ENCODE peak calls at places on chromosomes 3 and 15, in seven cellular contexts. M is IMR-90, G is trophoblast cell, X is mesendoderm, S is mesenchymal stem cell, P is neuronal stem cell, D is H1. F is an unnamed sample.
A peak's percentile ranks its signal among the peaks of the same experiment; 100 is the strongest.

GRCh38 chr3:76776927-76777326 is 263.0 kb upstream of the ROBO2 start:
- DNase-seq in M (no peak), G (no peak), X (no peak), S (no peak), P (no peak), D (no peak), F (no peak)

GRCh38 chr3:184696643-184697042 is 15.2 kb downstream of the MAGEF1 start:
- DNase-seq in M (no peak), G (no peak), X (no peak), S (no peak), P (no peak), D (no peak), F (no peak)

GRCh38 chr15:64912379-64912778 is 677 bp downstream of the ANKDD1A start:
- DNase-seq in M (no peak), G (no peak), X (no peak), S (no peak), P (no peak), D (no peak), F (no peak)

GRCh38 chr3:111733856-111734255 is 125.2 kb upstream of the PHLDB2 start:
- DNase-seq in M (no peak), G (no peak), X (no peak), S (no peak), P (no peak), D (no peak), F (no peak)

GRCh38 chr3:146189519-146190173 is 28.7 kb upstream of the PLOD2 start:
- DNase-seq in M (peak; percentile 64), G (peak; percentile 9), X (peak; percentile 79), S (peak; percentile 68), P (peak; percentile 41), D (no peak), F (peak; percentile 32)

GRCh38 chr15:68817304-68818087 is 3.2 kb downstream of the ANP32A start:
- DNase-seq in M (peak; percentile 58), G (peak; percentile 52), X (peak; percentile 80), S (peak; percentile 79), P (peak; percentile 42), D (no peak), F (no peak)

GRCh38 chr3:184171562-184171961 is 3.1 kb upstream of the AP2M1 start:
- DNase-seq in M (peak; percentile 56), G (no peak), X (peak; percentile 77), S (peak; percentile 14), P (no peak), D (no peak), F (no peak)

GRCh38 chr3:155233213-155233612 is 60.3 kb downstream of the STRIT1 start:
- DNase-seq in M (peak; percentile 81), G (no peak), X (no peak), S (peak; percentile 78), P (no peak), D (no peak), F (no peak)

GRCh38 chr15:68552773-68553172 is 26.0 kb upstream of the CORO2B start:
- DNase-seq in M (peak; percentile 47), G (no peak), X (no peak), S (peak; percentile 45), P (no peak), D (no peak), F (no peak)

GRCh38 chr3:20190991-20191390 is 5.0 kb upstream of the SGO1 start:
- DNase-seq in M (no peak), G (no peak), X (peak; percentile 32), S (no peak), P (no peak), D (no peak), F (peak; percentile 36)

GRCh38 chr3:142886938-142887337 is 1.9 kb downstream of the PCOLCE2 start:
- DNase-seq in M (peak; percentile 50), G (no peak), X (no peak), S (peak; percentile 48), P (no peak), D (no peak), F (no peak)

GRCh38 chr15:68730491-68731317 is 90.0 kb downstream of the ANP32A start:
- DNase-seq in M (peak; percentile 51), G (peak; percentile 39), X (peak; percentile 81), S (peak; percentile 55), P (peak; percentile 27), D (peak; percentile 19), F (peak; percentile 63)

DNA sequence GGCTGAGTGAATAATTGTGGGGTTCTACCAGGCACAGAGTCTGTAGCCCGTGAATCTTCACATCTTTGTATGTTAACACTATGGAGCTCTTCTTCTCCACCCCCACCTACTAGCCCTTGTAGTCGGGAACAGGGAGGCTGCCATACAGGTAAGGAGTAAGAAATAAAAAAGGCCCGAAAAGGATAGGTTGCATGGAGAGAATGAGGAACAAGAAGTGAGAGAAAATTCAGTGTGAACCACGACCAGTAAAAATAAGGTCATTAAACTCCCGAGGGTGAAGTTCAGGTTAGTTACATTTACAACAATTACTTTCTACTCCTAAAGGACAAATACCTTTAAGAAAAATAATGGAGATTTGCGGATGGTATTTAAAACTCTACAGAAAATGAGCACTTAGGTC is 53.3 kb downstream of the OSBPL10 start:
- DNase-seq in M (no peak), G (no peak), X (no peak), S (no peak), P (no peak), D (no peak), F (no peak)
- H3K18ac ChIP-seq in M (no peak overlapping the region), G (no peak overlapping the region), X (no peak overlapping the region), S (no peak overlapping the region), P (no peak overlapping the region), D (no peak overlapping the region), F (no peak overlapping the region)

DNA sequence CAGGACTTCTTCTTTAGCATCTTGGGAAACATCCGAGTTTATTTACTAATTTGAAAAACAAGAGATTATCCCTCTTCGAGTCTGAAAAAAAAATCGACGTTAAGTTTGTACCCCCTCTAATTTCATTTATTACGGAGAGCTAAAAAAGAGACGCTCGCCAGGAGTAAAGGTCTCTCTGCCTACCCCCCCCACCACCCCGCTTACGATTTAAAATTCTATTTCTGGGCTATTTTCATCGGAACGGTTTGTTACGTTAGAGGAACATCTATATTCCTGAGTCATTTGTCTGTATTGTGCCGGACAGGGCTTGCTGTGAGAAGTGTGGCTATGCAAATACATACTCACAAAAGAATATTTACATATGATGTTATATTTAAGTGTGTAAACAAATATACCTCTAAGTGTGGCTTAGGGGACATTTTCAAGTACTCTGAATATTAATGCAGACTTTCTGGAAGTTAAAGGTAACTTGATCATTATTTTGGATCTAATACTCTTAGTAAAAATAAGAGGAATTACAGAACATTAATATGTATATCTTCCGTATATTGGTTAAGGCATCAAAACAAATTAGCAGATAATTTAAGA is 1.4 kb upstream of the SHOX2 start:
- DNase-seq in M (no peak), G (no peak), X (no peak), S (peak; percentile 19), P (no peak), D (no peak), F (no peak)
- H3K4me2 ChIP-seq in M (peak overlapping the region; percentile 63), G (no peak overlapping the region), X (no peak overlapping the region), S (no peak overlapping the region), P (no peak overlapping the region), D (peak overlapping the region; percentile 99), F (peak overlapping the region; percentile 71)

GRCh38 chr3:38000965-38001455 is 10.4 kb downstream of the VILL start:
- DNase-seq in M (no peak), G (no peak), X (no peak), S (no peak), P (no peak), D (no peak), F (no peak)
- H3K4ac ChIP-seq in M (no peak overlapping the region), G (no peak overlapping the region), X (no peak overlapping the region), S (no peak overlapping the region), P (no peak overlapping the region), D (no peak overlapping the region), F (no peak overlapping the region)

DNA sequence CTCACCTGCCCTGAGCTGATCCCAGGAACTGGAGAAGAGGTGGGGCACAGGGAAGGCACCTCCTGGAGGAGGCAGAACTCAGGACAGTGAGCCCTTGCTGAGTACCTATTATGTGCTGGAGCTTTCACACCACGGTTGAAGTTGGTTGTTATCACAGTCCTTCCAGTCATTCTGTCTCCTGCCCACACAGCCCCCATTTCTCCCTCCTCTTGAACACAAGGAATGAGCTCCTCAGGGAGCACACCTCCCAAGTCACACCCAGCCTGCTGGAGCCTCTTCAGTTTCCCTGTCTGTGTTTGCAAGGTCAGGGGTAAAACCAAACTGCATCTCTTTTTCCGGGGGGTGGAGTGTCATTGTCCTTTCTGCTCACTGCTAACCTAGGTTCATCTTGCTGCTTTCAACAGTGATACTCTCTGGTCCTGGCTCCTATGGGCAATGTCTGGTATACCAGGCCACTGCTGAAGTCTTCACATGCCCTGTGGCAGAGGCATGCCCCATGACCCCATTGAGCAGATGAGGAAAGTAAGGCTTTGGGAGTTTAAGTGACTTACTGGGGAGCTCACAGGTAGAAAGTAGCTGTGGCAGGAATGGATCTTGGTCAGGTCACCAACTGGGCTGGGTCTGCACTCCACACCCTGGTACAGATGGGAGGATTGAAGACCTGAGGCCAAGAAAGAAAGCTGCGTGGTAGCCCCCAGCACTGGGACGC is 30.0 kb downstream of the C3orf18 start:
- DNase-seq in M (no peak), G (no peak), X (no peak), S (no peak), P (no peak), D (no peak), F (no peak)
- H3K18ac ChIP-seq in M (no peak overlapping the region), G (no peak overlapping the region), X (no peak overlapping the region), S (no peak overlapping the region), P (peak overlapping the region; percentile 13), D (peak overlapping the region; percentile 90), F (no peak overlapping the region)

DNA sequence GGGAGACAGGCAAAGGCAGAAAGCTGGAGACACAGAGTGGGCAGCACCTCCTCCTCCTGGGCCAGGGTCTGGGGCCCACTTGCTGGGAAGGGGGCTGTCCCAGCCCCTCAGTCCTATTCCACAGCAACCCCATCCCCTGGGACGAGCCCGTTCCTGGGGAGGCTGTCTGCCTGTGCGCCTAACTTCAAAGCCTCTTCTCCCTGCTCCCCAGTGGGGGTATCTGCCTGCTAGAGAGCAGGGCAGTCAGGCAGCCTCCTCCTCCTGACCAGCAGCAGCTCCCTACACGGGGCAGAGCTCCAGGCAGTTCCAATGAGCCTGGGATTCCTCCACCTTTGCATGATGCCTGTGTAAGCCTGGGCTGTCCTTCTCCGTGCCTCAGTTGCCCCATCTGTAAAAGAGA is 6.9 kb downstream of the PTH1R start:
- DNase-seq in M (no peak), G (no peak), X (no peak), S (no peak), P (no peak), D (no peak), F (no peak)
- H3K4me2 ChIP-seq in M (no peak overlapping the region), G (peak overlapping the region; percentile 74), X (no peak overlapping the region), S (no peak overlapping the region), P (no peak overlapping the region), D (peak overlapping the region; percentile 74), F (no peak overlapping the region)

DNA sequence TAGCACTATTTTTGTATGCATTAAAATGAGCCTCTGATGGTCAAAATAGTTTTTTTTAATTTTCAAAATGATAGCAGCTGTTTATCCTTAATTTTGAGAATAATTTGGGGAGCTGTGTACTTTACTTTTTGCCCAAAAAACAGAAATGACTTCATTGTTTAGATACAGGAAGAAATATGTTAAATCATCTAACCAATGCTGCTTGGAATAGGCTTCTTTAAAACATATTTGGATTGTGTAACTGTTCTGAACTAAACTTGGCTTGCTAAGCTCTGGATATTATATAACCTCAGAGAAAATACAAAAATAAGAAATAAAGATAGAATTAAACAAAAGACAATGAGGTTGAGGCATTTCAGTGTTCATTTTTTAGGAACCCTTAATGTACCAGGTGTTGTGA is 119.3 kb downstream of the SERPINI1 start:
- DNase-seq in M (no peak), G (no peak), X (no peak), S (no peak), P (no peak), D (no peak), F (no peak)
- H3K4ac ChIP-seq in M (no peak overlapping the region), G (no peak overlapping the region), X (no peak overlapping the region), S (no peak overlapping the region), P (no peak overlapping the region), D (no peak overlapping the region), F (no peak overlapping the region)

F was measured in H9.